ENCODE peak calls at places on chromosomes 11 and 22, in nine cellular contexts. E is foreskin melanocyte; F is naive thymus-derived CD4-positive, alpha-beta T cell; S is PC-3; B is stomach; O is COLO829; H is choroid plexus epithelial cell; Q is HEK293T; K is GM20000. C is an unnamed sample.

GRCh38 chr11:33721291-33721840 is 14.9 kb downstream of the CD59 start:
- DNase-seq in E (peak), F (no peak), S (peak), B (no peak), O (peak), H (no peak), Q (no peak), K (no peak), C (peak)

GRCh38 chr11:30254307-30255298 is 23.8 kb downstream of the FSHB start:
- DNase-seq in E (peak), F (no peak), S (no peak), B (no peak), O (no peak), H (peak), Q (no peak), K (no peak), C (peak)

GRCh38 chr22:41603873-41604332 is 14.3 kb upstream of the PMM1 start:
- DNase-seq in E (no peak), F (peak), S (no peak), B (no peak), O (no peak), H (no peak), Q (no peak), K (peak), C (no peak)

GRCh38 chr11:115544422-115544821 is 40.2 kb upstream of the CADM1 start:
- DNase-seq in E (no peak), F (no peak), S (no peak), B (no peak), O (no peak), H (no peak), Q (no peak), K (no peak), C (no peak)

GRCh38 chr11:113168358-113168757 is 146.0 kb upstream of the TTC12 start:
- DNase-seq in E (no peak), F (no peak), S (no peak), B (no peak), O (no peak), H (no peak), Q (no peak), K (no peak), C (no peak)

GRCh38 chr11:106999203-106999602 is 19.1 kb downstream of the GUCY1A2 start:
- DNase-seq in E (no peak), F (no peak), S (peak), B (no peak), O (no peak), H (no peak), Q (no peak), K (no peak), C (peak)

GRCh38 chr22:47168441-47168840 is 406.0 kb downstream of the TBC1D22A start:
- DNase-seq in E (no peak), F (no peak), S (no peak), B (peak), O (no peak), H (no peak), Q (no peak), K (no peak), C (no peak)

GRCh38 chr11:103031834-103032233 is 60.1 kb downstream of the DCUN1D5 start:
- DNase-seq in E (no peak), F (no peak), S (no peak), B (no peak), O (no peak), H (peak), Q (no peak), K (no peak), C (peak)

GRCh38 chr11:63246045-63246444 is 2.6 kb upstream of the SLC22A25 start:
- DNase-seq in E (no peak), F (no peak), S (no peak), B (no peak), O (no peak), H (no peak), Q (no peak), K (no peak), C (no peak)

GRCh38 chr11:124536520-124536919 is 6.9 kb downstream of the OR8B12 start:
- DNase-seq in E (no peak), F (no peak), S (peak), B (no peak), O (no peak), H (peak), Q (no peak), K (no peak), C (peak)

GRCh38 chr22:36411589-36412258 is 24.0 kb upstream of the MYH9 start:
- DNase-seq in E (no peak), F (no peak), S (no peak), B (no peak), O (no peak), H (no peak), Q (no peak), K (no peak), C (no peak)

GRCh38 chr11:62934496-62934785 is 13.3 kb upstream of the CHRM1 start:
- DNase-seq in E (no peak), F (no peak), S (no peak), B (no peak), O (no peak), H (no peak), Q (no peak), K (no peak), C (no peak)

GRCh38 chr11:13294771-13295579 is 17.4 kb downstream of the BMAL1 start:
- DNase-seq in E (no peak), F (no peak), S (no peak), B (no peak), O (no peak), H (no peak), Q (no peak), K (no peak), C (no peak)

GRCh38 chr11:1827931-1828330 is 6.9 kb upstream of the SYT8 start:
- DNase-seq in E (no peak), F (no peak), S (no peak), B (no peak), O (no peak), H (no peak), Q (no peak), K (no peak), C (no peak)

GRCh38 chr11:34379081-34379480 is 21.3 kb upstream of the ABTB2 start:
- DNase-seq in E (peak), F (no peak), S (peak), B (no peak), O (no peak), H (peak), Q (no peak), K (no peak), C (peak)

GRCh38 chr22:44131412-44131811 is 49.3 kb upstream of the PARVG start:
- DNase-seq in E (no peak), F (no peak), S (no peak), B (no peak), O (no peak), H (no peak), Q (no peak), K (no peak), C (no peak)

GRCh38 chr22:22730655-22731373 is 86.4 kb downstream of the GGTLC2 start:
- DNase-seq in E (no peak), F (no peak), S (no peak), B (no peak), O (no peak), H (no peak), Q (no peak), K (no peak), C (no peak)

GRCh38 chr11:36018967-36019596 is 75.2 kb downstream of the LDLRAD3 start:
- DNase-seq in E (no peak), F (no peak), S (no peak), B (no peak), O (no peak), H (no peak), Q (no peak), K (no peak), C (no peak)

GRCh38 chr11:122235615-122236014 is 119.6 kb upstream of the BLID start:
- DNase-seq in E (no peak), F (no peak), S (peak), B (no peak), O (no peak), H (peak), Q (no peak), K (no peak), C (peak)

GRCh38 chr11:70692131-70692530 is 293.8 kb downstream of the CTTN start:
- DNase-seq in E (no peak), F (no peak), S (no peak), B (no peak), O (no peak), H (no peak), Q (no peak), K (no peak), C (no peak)

GRCh38 chr11:690738-691633 is 4.0 kb downstream of the DEAF1 start:
- DNase-seq in E (no peak), F (no peak), S (no peak), B (no peak), O (no peak), H (no peak), Q (no peak), K (no peak), C (no peak)

GRCh38 chr11:33463059-33463458 is 205.9 kb downstream of the HIPK3 start:
- DNase-seq in E (no peak), F (no peak), S (no peak), B (no peak), O (no peak), H (peak), Q (no peak), K (no peak), C (peak)

GRCh38 chr11:124961972-124962609 is 8.1 kb downstream of the CCDC15 start:
- DNase-seq in E (peak), F (no peak), S (peak), B (no peak), O (peak), H (peak), Q (peak), K (peak), C (peak)

GRCh38 chr11:10518123-10518522 is 22.9 kb downstream of the RNF141 start:
- DNase-seq in E (no peak), F (no peak), S (no peak), B (no peak), O (no peak), H (no peak), Q (no peak), K (no peak), C (no peak)

GRCh38 chr22:44063462-44064371 is 39.6 kb downstream of the PARVB start:
- DNase-seq in E (no peak), F (no peak), S (no peak), B (no peak), O (no peak), H (no peak), Q (no peak), K (peak), C (no peak)

GRCh38 chr11:66360406-66361073 is 11.0 kb downstream of the SLC29A2 start:
- DNase-seq in E (no peak), F (no peak), S (no peak), B (no peak), O (no peak), H (no peak), Q (peak), K (peak), C (no peak)

GRCh38 chr11:113270080-113270479 is 44.3 kb upstream of the TTC12 start:
- DNase-seq in E (no peak), F (no peak), S (no peak), B (peak), O (no peak), H (no peak), Q (no peak), K (no peak), C (no peak)

GRCh38 chr22:40224702-40225101 is 47.0 kb downstream of the TNRC6B start:
- DNase-seq in E (no peak), F (no peak), S (no peak), B (no peak), O (no peak), H (no peak), Q (no peak), K (no peak), C (no peak)

GRCh38 chr22:25327018-25327755 is 107.7 kb downstream of the CRYBB2 start:
- DNase-seq in E (no peak), F (no peak), S (no peak), B (no peak), O (no peak), H (no peak), Q (no peak), K (no peak), C (no peak)

GRCh38 chr11:4038973-4039372 is 55.6 kb upstream of the RRM1 start:
- DNase-seq in E (no peak), F (no peak), S (peak), B (no peak), O (no peak), H (peak), Q (no peak), K (no peak), C (peak)

GRCh38 chr11:33060271-33060670 is 20.9 kb downstream of the TCP11L1 start:
- DNase-seq in E (no peak), F (no peak), S (no peak), B (no peak), O (no peak), H (no peak), Q (no peak), K (no peak), C (no peak)

GRCh38 chr22:29072193-29072978 is 449 bp upstream of the KREMEN1 start:
- DNase-seq in E (peak), F (peak), S (peak), B (peak), O (peak), H (peak), Q (peak), K (peak), C (peak)

GRCh38 chr22:25492950-25493790 is 71.3 kb upstream of the GRK3 start:
- DNase-seq in E (no peak), F (no peak), S (no peak), B (no peak), O (no peak), H (no peak), Q (no peak), K (no peak), C (no peak)

GRCh38 chr11:134581966-134582787 is 170.1 kb upstream of the B3GAT1 start:
- DNase-seq in E (no peak), F (peak), S (no peak), B (no peak), O (no peak), H (no peak), Q (no peak), K (no peak), C (no peak)

GRCh38 chr11:78796956-78797355 is 222.3 kb upstream of the NARS2 start:
- DNase-seq in E (no peak), F (no peak), S (peak), B (no peak), O (no peak), H (peak), Q (no peak), K (no peak), C (peak)

GRCh38 chr11:77196961-77197360 is 68.9 kb downstream of the MYO7A start:
- DNase-seq in E (no peak), F (no peak), S (no peak), B (no peak), O (no peak), H (no peak), Q (no peak), K (no peak), C (no peak)